ENCODE peak calls at places on chromosomes 12 and 14, in six cellular contexts. Q is SHP77, D is stomach, H is NCI-H1694, Y is C1 segment of cervical spinal cord, I is SJSA1. V is an unnamed sample.

GRCh38 chr14:74085047-74085637 is 386 bp downstream of the LIN52 start:
- DNase-seq in Q (no peak), D (no peak), H (no peak), Y (no peak), I (no peak), V (peak)

GRCh38 chr12:122064034-122064777 is 14.3 kb upstream of the MLXIP start:
- DNase-seq in Q (peak), D (peak), H (peak), Y (peak), I (peak), V (peak)

GRCh38 chr14:93137864-93138263 is 22.1 kb upstream of the ITPK1 start:
- DNase-seq in Q (peak), D (peak), H (no peak), Y (no peak), I (no peak), V (peak)

GRCh38 chr14:68948686-68949085 is 30.4 kb downstream of the ACTN1 start:
- DNase-seq in Q (no peak), D (no peak), H (no peak), Y (no peak), I (no peak), V (no peak)

GRCh38 chr12:103523771-103524170 is 28.0 kb upstream of the C12orf42 start:
- DNase-seq in Q (no peak), D (no peak), H (peak), Y (no peak), I (no peak), V (no peak)

GRCh38 chr14:93120522-93120921 is 4.8 kb upstream of the ITPK1 start:
- DNase-seq in Q (no peak), D (no peak), H (no peak), Y (no peak), I (no peak), V (no peak)

GRCh38 chr14:40616579-40616978 is 990.1 kb upstream of the LRFN5 start:
- DNase-seq in Q (no peak), D (no peak), H (no peak), Y (no peak), I (no peak), V (no peak)

GRCh38 chr12:120761581-120761980 is 36.0 kb downstream of the ACADS start:
- DNase-seq in Q (no peak), D (peak), H (no peak), Y (no peak), I (no peak), V (no peak)

GRCh38 chr12:105317453-105317852 is 13.0 kb upstream of the C12orf75 start:
- DNase-seq in Q (no peak), D (no peak), H (no peak), Y (no peak), I (peak), V (no peak)

GRCh38 chr14:76564471-76565119 is 188.7 kb downstream of the ESRRB start:
- DNase-seq in Q (no peak), D (no peak), H (peak), Y (no peak), I (no peak), V (no peak)

GRCh38 chr12:46585854-46586621 is 213.5 kb upstream of the SLC38A2 start:
- DNase-seq in Q (peak), D (peak), H (no peak), Y (no peak), I (peak), V (no peak)

GRCh38 chr12:6546016-6546415 is 9.8 kb downstream of the IFFO1 start:
- DNase-seq in Q (no peak), D (no peak), H (no peak), Y (no peak), I (no peak), V (peak)

GRCh38 chr14:23119362-23120327 is 590 bp upstream of the CEBPE start:
- DNase-seq in Q (no peak), D (no peak), H (no peak), Y (no peak), I (no peak), V (no peak)

GRCh38 chr14:79668941-79669340 is 542.4 kb downstream of the DIO2 start:
- DNase-seq in Q (no peak), D (no peak), H (peak), Y (no peak), I (no peak), V (no peak)

GRCh38 chr14:102333395-102333794 is 13.8 kb downstream of the ZNF839 start:
- DNase-seq in Q (no peak), D (no peak), H (no peak), Y (no peak), I (no peak), V (no peak)

GRCh38 chr12:18153826-18154225 is 63.8 kb upstream of the RERGL start:
- DNase-seq in Q (no peak), D (no peak), H (no peak), Y (no peak), I (no peak), V (no peak)

GRCh38 chr14:34035177-34035933 is 84.5 kb upstream of the EGLN3 start:
- DNase-seq in Q (peak), D (peak), H (no peak), Y (no peak), I (no peak), V (peak)

GRCh38 chr14:23294734-23295561 is 7.7 kb downstream of the PPP1R3E start:
- DNase-seq in Q (peak), D (peak), H (peak), Y (peak), I (peak), V (peak)

GRCh38 chr12:109899783-109900751 is at the start of gene TCHP:
- DNase-seq in Q (peak), D (peak), H (peak), Y (peak), I (peak), V (peak)

GRCh38 chr12:70929029-70929428 is 8.5 kb upstream of the PTPRR start:
- DNase-seq in Q (no peak), D (no peak), H (no peak), Y (no peak), I (no peak), V (no peak)

GRCh38 chr14:74867673-74868072 is 8.3 kb downstream of the PROX2 start:
- DNase-seq in Q (no peak), D (no peak), H (peak), Y (no peak), I (no peak), V (peak)

GRCh38 chr12:95857799-95858198 is 953 bp upstream of the SNRPF start:
- DNase-seq in Q (no peak), D (no peak), H (no peak), Y (no peak), I (no peak), V (no peak)

GRCh38 chr12:57031228-57031670 is 14.9 kb upstream of the TAC3 start:
- DNase-seq in Q (peak), D (no peak), H (peak), Y (no peak), I (no peak), V (no peak)

GRCh38 chr14:50542941-50543418 is 10.6 kb upstream of the MAP4K5 start:
- DNase-seq in Q (peak), D (peak), H (peak), Y (peak), I (peak), V (no peak)

GRCh38 chr12:91778938-91779400 is 366.7 kb downstream of the BTG1 start:
- DNase-seq in Q (no peak), D (peak), H (no peak), Y (no peak), I (peak), V (no peak)

GRCh38 chr14:76904740-76905569 is 78.7 kb downstream of the LRRC74A start:
- DNase-seq in Q (no peak), D (peak), H (no peak), Y (no peak), I (peak), V (peak)

GRCh38 chr14:55874785-55875184 is 243.4 kb upstream of the PELI2 start:
- DNase-seq in Q (no peak), D (no peak), H (no peak), Y (peak), I (no peak), V (no peak)

GRCh38 chr14:55749946-55750345 is 169.9 kb downstream of the KTN1 start:
- DNase-seq in Q (no peak), D (no peak), H (no peak), Y (no peak), I (no peak), V (no peak)

V was measured in left ventricle myocardium superior.